ENCODE peak calls at places on chromosomes 16 and 17, in ten cellular contexts. P is NCI-H446 treated with DMSO at 0.1 percent for 48 hours; N is nucleus accumbens; I is cardiac septum; W is activated T-helper 1 cell treated with Interleukin-2 at 50 U/mL for 16 hours; Z is RPMI8226; O is HCEC 1CT; S is naive thymus-derived CD8-positive, alpha-beta T cell; F is heart left ventricle; T is IMR-90. M is an unnamed sample.

GRCh38 chr17:78356163-78356713 is 3.6 kb downstream of the SOCS3 start:
- DNase-seq in I (no peak), O (peak), F (no peak), W (peak), T (peak), N (no peak), S (peak), P (no peak), Z (peak), M (no peak)

GRCh38 chr17:32341857-32342602 is at the start of gene C17orf75:
- DNase-seq in P (peak), O (peak), T (peak), S (peak), F (peak), W (peak), N (peak), I (peak), Z (peak), M (peak)

GRCh38 chr17:63837962-63838585 is 4.4 kb downstream of the SMARCD2 start:
- DNase-seq in S (no peak), P (no peak), T (no peak), N (no peak), Z (no peak), O (no peak), I (no peak), F (no peak), W (no peak), M (no peak)

GRCh38 chr17:78844301-78845005 is 3.8 kb upstream of the USP36 start:
- DNase-seq in Z (no peak), F (no peak), W (no peak), N (no peak), I (no peak), P (no peak), T (peak), S (no peak), O (peak), M (no peak)

GRCh38 chr17:43367588-43368242 is 31.1 kb upstream of the ARL4D start:
- DNase-seq in F (no peak), O (peak), S (no peak), W (no peak), I (no peak), P (peak), T (peak), Z (peak), N (no peak), M (no peak)

GRCh38 chr16:25916091-25916490 is 224.3 kb downstream of the HS3ST4 start:
- DNase-seq in P (no peak), I (no peak), W (no peak), T (no peak), S (no peak), F (no peak), O (no peak), N (no peak), Z (no peak), M (no peak)

GRCh38 chr17:18968945-18969887 is 17.3 kb downstream of the SLC5A10 start:
- DNase-seq in Z (peak), T (no peak), I (no peak), O (no peak), P (no peak), W (no peak), F (no peak), S (no peak), N (no peak), M (no peak)

GRCh38 chr17:2264023-2264860 is 39.3 kb downstream of the SMG6 start:
- DNase-seq in I (no peak), O (no peak), S (no peak), F (no peak), N (no peak), P (peak), Z (no peak), W (no peak), T (peak), M (no peak)

GRCh38 chr16:49021136-49021535 is 260.5 kb downstream of the CBLN1 start:
- DNase-seq in S (no peak), T (peak), P (no peak), F (no peak), I (peak), Z (no peak), O (peak), W (no peak), N (no peak), M (no peak)

GRCh38 chr16:87789437-87790277 is 23.9 kb upstream of the KLHDC4 start:
- DNase-seq in S (no peak), Z (no peak), P (no peak), O (peak), N (no peak), T (peak), I (no peak), W (no peak), F (no peak), M (no peak)

GRCh38 chr16:88759245-88759975 is 25.6 kb downstream of the PIEZO1 start:
- DNase-seq in T (peak), W (peak), N (no peak), F (no peak), S (peak), I (no peak), O (no peak), Z (no peak), P (no peak), M (no peak)

GRCh38 chr17:40311575-40311974 is 2.6 kb downstream of the RARA start:
- DNase-seq in I (peak), N (no peak), T (no peak), O (peak), S (no peak), Z (peak), F (peak), W (no peak), P (peak), M (peak)

GRCh38 chr17:43378766-43379165 is 20.0 kb upstream of the ARL4D start:
- DNase-seq in N (no peak), S (no peak), F (no peak), O (no peak), T (no peak), W (no peak), P (no peak), I (no peak), Z (no peak), M (no peak)

GRCh38 chr17:32302037-32302436 is 36.4 kb downstream of the RHBDL3 start:
- DNase-seq in T (no peak), S (no peak), Z (no peak), W (no peak), O (no peak), F (no peak), N (no peak), P (no peak), I (no peak), M (no peak)

GRCh38 chr16:27450836-27451341 is 48.9 kb downstream of the IL21R start:
- DNase-seq in I (no peak), O (peak), Z (peak), S (no peak), P (no peak), W (no peak), T (no peak), N (no peak), F (no peak), M (no peak)

GRCh38 chr16:67128417-67128816 is 18.7 kb downstream of the PHAF1 start:
- DNase-seq in N (no peak), I (no peak), T (no peak), W (no peak), S (no peak), O (no peak), F (no peak), Z (no peak), P (no peak), M (no peak)

GRCh38 chr16:20949660-20950059 is 49.1 kb downstream of the LYRM1 start:
- DNase-seq in O (no peak), I (no peak), T (no peak), N (no peak), W (no peak), P (no peak), F (no peak), Z (no peak), S (no peak), M (no peak)

GRCh38 chr17:63356275-63356905 is 89.7 kb downstream of the CYB561 start:
- DNase-seq in F (no peak), N (no peak), P (peak), I (no peak), S (no peak), Z (no peak), T (peak), W (no peak), O (peak), M (no peak)

GRCh38 chr16:2852003-2852730 is 5.8 kb downstream of the PRSS22 start:
- DNase-seq in Z (no peak), I (peak), O (no peak), F (no peak), W (no peak), T (no peak), P (no peak), N (no peak), S (no peak), M (no peak)

GRCh38 chr16:31268033-31268365 is 8.2 kb downstream of the ITGAM start:
- DNase-seq in I (no peak), S (no peak), P (no peak), Z (no peak), N (no peak), W (no peak), O (no peak), T (no peak), F (no peak), M (no peak)

GRCh38 chr17:58289869-58290268 is 9.1 kb upstream of the MPO start:
- DNase-seq in O (no peak), Z (peak), W (no peak), F (no peak), N (no peak), T (no peak), I (no peak), P (no peak), S (no peak), M (no peak)

GRCh38 chr16:56859636-56860035 is 5.4 kb upstream of the SLC12A3 start:
- DNase-seq in Z (no peak), I (no peak), W (no peak), O (no peak), F (no peak), S (no peak), T (no peak), N (no peak), P (no peak), M (no peak)